ENCODE peak calls at places on chromosomes 7 and 10, in six cellular contexts. E is GM23248, Y is endothelial cell of umbilical vein, A is mesendoderm, H is fibroblast of lung, V is H1. M is an unnamed sample.
A peak's percentile ranks its signal among the peaks of the same experiment; 100 is the strongest.

GRCh38 chr7:75596727-75597614 is 104.9 kb downstream of the SPDYE5 start:
- DNase-seq in A (no peak), V (no peak), Y (peak; percentile 62), H (no peak), E (peak; percentile 27), M (peak; percentile 45)

GRCh38 chr7:158396982-158397862 is 190.4 kb downstream of the PTPRN2 start:
- DNase-seq in Y (no peak), A (no peak), E (no peak), V (no peak), H (no peak), M (no peak)

GRCh38 chr10:100883322-100883821 is 29.4 kb upstream of the SLF2 start:
- DNase-seq in A (no peak), H (no peak), Y (no peak), E (no peak), V (no peak), M (no peak)

GRCh38 chr10:70404906-70405824 is 1.2 kb downstream of the EIF4EBP2 start:
- DNase-seq in E (peak; percentile 97), V (no peak), H (peak; percentile 99), A (peak; percentile 79), Y (peak; percentile 62), M (peak; percentile 97)

GRCh38 chr10:69359089-69360025 is 57.4 kb downstream of the TACR2 start:
- DNase-seq in A (no peak), H (peak; percentile 68), V (no peak), E (no peak), Y (no peak), M (no peak)

GRCh38 chr7:25009271-25009670 is 29.3 kb upstream of the OSBPL3 start:
- DNase-seq in V (no peak), A (no peak), E (peak; percentile 96), Y (no peak), H (peak; percentile 95), M (peak; percentile 98)

GRCh38 chr10:12803781-12804180 is 197.7 kb downstream of the CCDC3 start:
- DNase-seq in A (no peak), H (no peak), V (no peak), Y (no peak), E (no peak), M (no peak)

GRCh38 chr7:31044531-31044930 is 7.6 kb upstream of the ADCYAP1R1 start:
- DNase-seq in H (no peak), A (no peak), Y (no peak), V (no peak), E (no peak), M (no peak)

GRCh38 chr10:89389254-89389653 is 3.2 kb upstream of the IFIT1 start:
- DNase-seq in Y (peak; percentile 45), E (peak; percentile 57), V (no peak), A (peak; percentile 76), H (peak; percentile 66), M (peak; percentile 18)

GRCh38 chr7:30351274-30351673 is 66.9 kb downstream of the ZNRF2 start:
- DNase-seq in V (no peak), A (no peak), Y (no peak), H (no peak), E (no peak), M (no peak)

GRCh38 chr10:98320476-98321202 is 52.6 kb upstream of the LOXL4 start:
- DNase-seq in V (no peak), E (no peak), H (no peak), A (no peak), Y (no peak), M (no peak)

GRCh38 chr7:94258856-94259255 is 135.8 kb upstream of the COL1A2 start:
- DNase-seq in H (peak; percentile 10), Y (no peak), E (no peak), A (peak; percentile 81), V (peak; percentile 47), M (no peak)

GRCh38 chr7:44102846-44103565 is 1.1 kb upstream of the AEBP1 start:
- DNase-seq in Y (no peak), E (no peak), H (no peak), A (no peak), V (no peak), M (no peak)

GRCh38 chr7:44104880-44105771 is 981 bp downstream of the AEBP1 start:
- DNase-seq in H (peak; percentile 64), Y (no peak), V (peak; percentile 67), E (peak; percentile 80), A (peak; percentile 81), M (peak; percentile 51)

GRCh38 chr7:44103566-44103940 is 592 bp upstream of the AEBP1 start:
- DNase-seq in Y (no peak), V (no peak), E (no peak), A (no peak), H (no peak), M (no peak)

GRCh38 chr7:44105832-44106231 is 1.7 kb downstream of the AEBP1 start:
- DNase-seq in A (no peak), Y (no peak), E (no peak), H (no peak), V (no peak), M (no peak)

GRCh38 chr7:44103941-44104879 is at the start of gene AEBP1:
- DNase-seq in E (peak; percentile 65), V (peak; percentile 78), Y (peak; percentile 17), H (no peak), A (peak; percentile 64), M (peak; percentile 27)
- H3K4me3 ChIP-seq in E (peak within 1 kb of the TSS; percentile 70), V (peak within 1 kb of the TSS; percentile 52), Y (peak within 1 kb of the TSS; percentile 59), H (peak within 1 kb of the TSS; percentile 35), A (peak within 1 kb of the TSS; percentile 44), M (peak within 1 kb of the TSS; percentile 70)

DNA sequence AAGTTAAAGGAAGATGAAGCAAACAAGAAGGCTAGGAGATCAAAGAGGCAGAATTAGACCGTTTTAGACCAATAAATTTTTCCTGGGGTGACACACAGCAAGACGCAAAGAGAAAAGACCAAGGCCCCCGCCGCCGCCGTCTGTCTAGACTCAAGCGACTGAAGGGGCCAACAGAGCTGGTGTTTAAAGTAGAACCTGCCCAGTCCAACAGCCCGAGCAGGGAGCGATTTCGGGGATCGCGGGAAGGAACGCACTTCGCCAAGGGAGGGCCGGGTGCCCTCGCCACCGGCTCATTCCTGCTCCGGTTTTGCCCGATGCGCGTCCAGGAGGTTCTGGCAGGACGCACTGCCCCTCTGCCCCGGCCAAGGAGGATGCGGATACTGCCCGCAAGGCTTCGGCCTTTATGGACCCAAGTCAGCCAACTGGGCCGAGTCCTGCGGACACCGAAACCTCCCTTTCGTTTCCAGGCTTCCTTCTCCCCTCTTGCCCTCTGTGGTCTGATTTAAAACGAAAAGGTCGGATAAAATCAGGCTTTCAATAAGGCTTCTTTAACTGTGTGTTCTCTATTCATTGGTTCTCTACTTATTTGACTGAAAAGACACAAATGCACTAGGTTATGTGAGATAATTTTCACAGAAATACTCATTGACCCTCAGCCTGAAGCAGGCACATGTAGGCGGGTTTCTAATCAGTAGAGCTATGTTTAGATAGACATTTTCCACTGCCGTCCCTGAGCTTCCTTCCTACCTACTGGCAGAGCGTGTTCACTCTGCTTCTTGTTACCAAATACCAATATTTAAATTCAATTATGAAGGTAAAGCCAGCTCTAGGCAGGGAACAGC is 2.2 kb upstream of the HOXA7 start:
- DNase-seq in V (peak; percentile 52), E (no peak), H (no peak), Y (peak; percentile 72), A (no peak), M (no peak)
- H3K79me2 ChIP-seq in V (no peaks in the 10 kb centered on the region), E (peaks cover 49% of the 10 kb centered on the region), H (no peaks in the 10 kb centered on the region), Y (peaks cover 78% of the 10 kb centered on the region), A (no peaks in the 10 kb centered on the region), M (no peaks in the 10 kb centered on the region)

DNA sequence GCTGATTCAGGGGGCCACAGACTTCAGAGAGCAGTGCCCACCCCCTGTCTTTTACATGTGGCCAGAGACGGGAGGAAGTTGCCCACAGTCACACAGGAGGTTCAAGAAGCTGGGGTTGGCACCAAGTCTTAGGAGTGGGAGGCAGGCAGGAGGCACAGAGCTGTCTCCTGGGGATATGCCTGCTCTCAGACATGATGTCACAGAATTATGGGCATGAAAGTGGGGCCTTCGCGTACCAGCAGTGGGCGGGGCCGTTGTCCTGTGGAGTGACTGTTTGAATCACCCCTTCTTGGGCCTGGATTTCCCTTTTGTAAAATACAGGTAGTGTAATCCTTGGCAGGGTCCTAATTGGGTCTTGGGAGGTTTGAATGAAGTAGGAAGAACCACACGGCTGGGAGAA is 81.2 kb upstream of the PPIF start:
- DNase-seq in H (no peak), A (no peak), E (peak; percentile 85), Y (no peak), V (no peak), M (no peak)
- H3K4me3 ChIP-seq in H (no peak overlapping the region), A (no peak overlapping the region), E (no peak overlapping the region), Y (no peak overlapping the region), V (no peak overlapping the region), M (no peak overlapping the region)

DNA sequence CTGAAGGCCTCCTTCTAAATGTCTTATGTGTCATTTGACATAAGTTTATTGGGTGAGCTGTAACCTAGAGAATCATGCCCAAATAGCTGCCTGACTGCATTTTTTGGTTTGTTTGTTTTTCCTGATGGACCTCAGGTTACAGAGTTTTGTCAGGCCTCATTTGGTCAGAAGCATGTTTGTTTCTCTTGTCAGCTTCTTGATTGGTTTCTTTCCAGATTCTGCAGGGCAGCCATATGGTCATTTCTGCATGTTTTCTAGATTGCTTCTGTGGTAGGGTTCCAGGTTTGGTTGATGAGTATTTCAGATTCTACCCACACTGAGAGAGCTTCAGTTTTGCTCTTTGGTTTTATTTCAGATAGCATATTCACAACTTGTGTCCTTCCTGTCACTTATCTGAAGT is 28.0 kb downstream of the GLCCI1 start:
- DNase-seq in A (peak; percentile 56), H (peak; percentile 42), V (no peak), Y (no peak), E (peak; percentile 6), M (peak; percentile 56)
- H3K79me2 ChIP-seq in A (peaks cover 1% of the 10 kb centered on the region), H (no peaks in the 10 kb centered on the region), V (no peaks in the 10 kb centered on the region), Y (no peaks in the 10 kb centered on the region), E (no peaks in the 10 kb centered on the region), M (peaks cover 23% of the 10 kb centered on the region)

M was measured in astrocyte.